ENCODE peak calls at places on chromosomes 7 and 10, in six cellular contexts. K is thoracic aorta, F is transverse colon, N is fibroblast of mammary gland, C is glutamatergic neuron, Z is fibroblast of pulmonary artery. L is an unnamed sample.

GRCh38 chr10:29470355-29470705 is 164.4 kb downstream of the SVIL start:
- DNase-seq in K (no peak), F (no peak), N (peak), C (peak), Z (no peak), L (peak)

GRCh38 chr7:42843209-42843800 is 68.6 kb downstream of the C7orf25 start:
- DNase-seq in K (no peak), F (peak), N (peak), C (peak), Z (peak), L (peak)

GRCh38 chr7:67440321-67440720 is 443.7 kb downstream of the TYW1 start:
- DNase-seq in K (no peak), F (no peak), N (no peak), C (no peak), Z (no peak), L (no peak)

GRCh38 chr7:70612811-70613210 is 519.1 kb upstream of the GALNT17 start:
- DNase-seq in K (no peak), F (no peak), N (no peak), C (no peak), Z (no peak), L (no peak)

GRCh38 chr7:30932562-30932961 is 20.9 kb downstream of the AQP1 start:
- DNase-seq in K (no peak), F (no peak), N (no peak), C (no peak), Z (no peak), L (no peak)

GRCh38 chr10:69466158-69466490 is 14.9 kb downstream of the TSPAN15 start:
- DNase-seq in K (no peak), F (no peak), N (no peak), C (no peak), Z (no peak), L (no peak)

GRCh38 chr7:157000047-157000726 is 10.3 kb downstream of the MNX1 start:
- DNase-seq in K (no peak), F (peak), N (no peak), C (no peak), Z (no peak), L (no peak)

GRCh38 chr7:87110778-87111177 is 41.5 kb upstream of the DMTF1 start:
- DNase-seq in K (no peak), F (no peak), N (peak), C (no peak), Z (peak), L (no peak)

GRCh38 chr10:51615764-51616298 is 83.6 kb downstream of the CSTF2T start:
- DNase-seq in K (no peak), F (no peak), N (no peak), C (no peak), Z (peak), L (no peak)

GRCh38 chr10:71462642-71462935 is 65.9 kb downstream of the CDH23 start:
- DNase-seq in K (no peak), F (no peak), N (no peak), C (no peak), Z (no peak), L (no peak)

GRCh38 chr10:117699436-117700075 is 157.0 kb downstream of the EMX2 start:
- DNase-seq in K (no peak), F (no peak), N (no peak), C (no peak), Z (no peak), L (no peak)

GRCh38 chr10:108721874-108722273 is 1201.4 kb downstream of the XPNPEP1 start:
- DNase-seq in K (no peak), F (no peak), N (no peak), C (no peak), Z (no peak), L (no peak)

GRCh38 chr10:110355922-110356627 is 51.4 kb upstream of the SMNDC1 start:
- DNase-seq in K (no peak), F (peak), N (no peak), C (no peak), Z (no peak), L (no peak)

GRCh38 chr10:92822964-92823363 is 25.4 kb upstream of the EXOC6 start:
- DNase-seq in K (no peak), F (no peak), N (no peak), C (no peak), Z (peak), L (no peak)

GRCh38 chr7:48042216-48042615 is 6.9 kb downstream of the C7orf57 start:
- DNase-seq in K (no peak), F (no peak), N (no peak), C (no peak), Z (peak), L (no peak)

GRCh38 chr7:68706291-68706690 is 892.0 kb upstream of the AUTS2 start:
- DNase-seq in K (no peak), F (no peak), N (peak), C (no peak), Z (peak), L (no peak)

GRCh38 chr10:78416031-78416800 is 382.6 kb downstream of the RPS24 start:
- DNase-seq in K (no peak), F (no peak), N (peak), C (no peak), Z (peak), L (no peak)

GRCh38 chr7:102304668-102305067 is 18.0 kb downstream of the SH2B2 start:
- DNase-seq in K (no peak), F (no peak), N (no peak), C (no peak), Z (no peak), L (no peak)

GRCh38 chr10:47458466-47459154 is 25.3 kb downstream of the ANXA8 start:
- DNase-seq in K (no peak), F (no peak), N (peak), C (no peak), Z (peak), L (no peak)

GRCh38 chr7:132436121-132436520 is 140.1 kb downstream of the PLXNA4 start:
- DNase-seq in K (no peak), F (no peak), N (no peak), C (no peak), Z (no peak), L (no peak)

GRCh38 chr7:50613473-50613872 is 48.3 kb upstream of the DDC start:
- DNase-seq in K (no peak), F (no peak), N (no peak), C (no peak), Z (no peak), L (no peak)

GRCh38 chr7:78279035-78279434 is 480.5 kb downstream of the PHTF2 start:
- DNase-seq in K (no peak), F (no peak), N (peak), C (no peak), Z (peak), L (no peak)

GRCh38 chr10:131729938-131730660 is 170.7 kb upstream of the PPP2R2D start:
- DNase-seq in K (no peak), F (no peak), N (no peak), C (no peak), Z (no peak), L (no peak)

GRCh38 chr10:32972929-32973328 is 14.9 kb upstream of the ITGB1 start:
- DNase-seq in K (no peak), F (no peak), N (no peak), C (no peak), Z (no peak), L (no peak)

GRCh38 chr10:75099952-75100763 is 11.3 kb upstream of the SAMD8 start:
- DNase-seq in K (peak), F (peak), N (peak), C (peak), Z (peak), L (peak)

GRCh38 chr7:25725483-25725882 is 426.5 kb upstream of the NFE2L3 start:
- DNase-seq in K (no peak), F (no peak), N (no peak), C (no peak), Z (no peak), L (no peak)

GRCh38 chr10:103504181-103504783 is 10.8 kb downstream of the NEURL1 start:
- DNase-seq in K (no peak), F (no peak), N (peak), C (no peak), Z (peak), L (peak)

GRCh38 chr7:85191383-85191782 is 4.5 kb upstream of the SEMA3D start:
- DNase-seq in K (no peak), F (no peak), N (peak), C (no peak), Z (peak), L (no peak)

GRCh38 chr10:97123713-97124112 is 62.0 kb downstream of the SLIT1 start:
- DNase-seq in K (no peak), F (no peak), N (no peak), C (no peak), Z (no peak), L (no peak)

GRCh38 chr7:149776305-149776704 is 2.9 kb upstream of the ZNF467 start:
- DNase-seq in K (no peak), F (no peak), N (no peak), C (peak), Z (peak), L (no peak)

GRCh38 chr10:75295901-75296441 is 60.2 kb upstream of the COMTD1 start:
- DNase-seq in K (no peak), F (no peak), N (no peak), C (no peak), Z (no peak), L (no peak)

GRCh38 chr10:112214335-112214941 is 30.9 kb upstream of the GPAM start:
- DNase-seq in K (no peak), F (no peak), N (peak), C (no peak), Z (no peak), L (no peak)

GRCh38 chr10:125824736-125825135 is 1.4 kb downstream of the BCCIP start:
- DNase-seq in K (no peak), F (no peak), N (peak), C (no peak), Z (peak), L (no peak)

GRCh38 chr10:61937631-61938284 is 36.3 kb downstream of the ARID5B start:
- DNase-seq in K (no peak), F (no peak), N (peak), C (no peak), Z (peak), L (no peak)

GRCh38 chr7:51901489-51901840 is 584.9 kb upstream of the COBL start:
- DNase-seq in K (no peak), F (no peak), N (no peak), C (no peak), Z (no peak), L (no peak)

GRCh38 chr7:44920119-44920518 is 34.8 kb upstream of the PURB start:
- DNase-seq in K (no peak), F (no peak), N (no peak), C (no peak), Z (no peak), L (no peak)

GRCh38 chr10:49191349-49191748 is 3.2 kb upstream of the TMEM273 start:
- DNase-seq in K (no peak), F (no peak), N (no peak), C (no peak), Z (no peak), L (no peak)

GRCh38 chr7:4707134-4707651 is 25.1 kb downstream of the FOXK1 start:
- DNase-seq in K (no peak), F (no peak), N (no peak), C (peak), Z (no peak), L (no peak)

GRCh38 chr7:151013728-151014497 is 10.4 kb downstream of the ATG9B start:
- DNase-seq in K (peak), F (peak), N (peak), C (peak), Z (peak), L (peak)
- TF ChIP-seq CTCF in K (no peak), F (no peak), N (no peak), C (no peak), Z (no peak), L (no peak)

GRCh38 chr7:107980671-107981190 is 22.2 kb downstream of the LAMB1 start:
- DNase-seq in K (no peak), F (no peak), N (no peak), C (no peak), Z (no peak), L (no peak)

GRCh38 chr7:107980171-107980570 is 22.8 kb downstream of the LAMB1 start:
- DNase-seq in K (no peak), F (no peak), N (no peak), C (no peak), Z (no peak), L (no peak)

GRCh38 chr7:107982463-107982862 is 20.5 kb downstream of the LAMB1 start:
- DNase-seq in K (no peak), F (no peak), N (no peak), C (no peak), Z (no peak), L (no peak)

GRCh38 chr7:107981466-107981865 is 21.5 kb downstream of the LAMB1 start:
- DNase-seq in K (no peak), F (no peak), N (no peak), C (no peak), Z (no peak), L (no peak)

DNA sequence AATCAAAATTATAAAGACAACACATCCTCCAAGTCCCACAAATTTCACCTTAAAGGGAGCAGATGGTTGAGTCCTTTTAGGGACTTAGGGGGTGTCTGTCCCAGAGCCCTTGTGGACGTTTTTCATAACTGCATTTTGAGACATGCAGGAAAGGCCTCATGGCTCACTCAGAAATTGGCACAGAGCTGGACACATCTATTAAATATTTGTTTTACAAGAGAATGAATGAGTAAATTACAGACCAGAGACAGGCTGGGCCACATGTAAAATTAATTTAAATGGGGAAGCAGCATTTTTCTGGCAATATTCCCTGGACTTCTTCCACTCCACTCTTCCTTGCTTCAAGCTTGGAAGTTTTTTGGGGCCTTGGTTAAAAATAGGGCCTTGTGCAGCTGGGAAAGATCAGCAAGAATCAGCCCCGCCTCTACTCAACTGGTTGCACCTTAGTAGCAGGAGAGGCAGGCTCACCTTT is 20.0 kb downstream of the LAMB1 start:
- DNase-seq in K (no peak), F (no peak), N (peak), C (no peak), Z (no peak), L (no peak)
- TF ChIP-seq CTCF in K (peak), F (peak), N (no peak), C (peak), Z (peak), L (no peak)

DNA sequence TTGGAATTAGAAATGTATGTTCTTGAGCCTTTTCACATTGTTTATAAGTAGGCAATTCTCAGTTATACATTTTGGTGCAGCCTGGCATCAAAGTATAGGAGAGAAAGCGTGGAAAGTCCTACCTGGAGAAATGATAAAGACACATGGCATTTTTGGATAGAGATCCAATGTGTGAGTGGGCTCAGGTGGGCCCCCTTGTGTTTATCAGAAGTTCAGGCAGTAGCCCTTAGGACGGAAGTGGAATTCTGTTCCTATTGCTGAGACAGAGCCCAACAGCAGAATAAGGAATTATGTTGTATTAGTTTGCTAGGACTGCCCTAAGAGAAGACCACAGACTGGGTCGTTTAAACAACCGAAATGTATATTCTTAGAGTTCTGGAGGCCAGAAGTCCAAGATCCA is 85.2 kb upstream of the AMPH start:
- DNase-seq in K (no peak), F (no peak), N (no peak), C (no peak), Z (no peak), L (no peak)
- TF ChIP-seq CTCF in K (no peak), F (no peak), N (peak), C (no peak), Z (peak), L (no peak)

DNA sequence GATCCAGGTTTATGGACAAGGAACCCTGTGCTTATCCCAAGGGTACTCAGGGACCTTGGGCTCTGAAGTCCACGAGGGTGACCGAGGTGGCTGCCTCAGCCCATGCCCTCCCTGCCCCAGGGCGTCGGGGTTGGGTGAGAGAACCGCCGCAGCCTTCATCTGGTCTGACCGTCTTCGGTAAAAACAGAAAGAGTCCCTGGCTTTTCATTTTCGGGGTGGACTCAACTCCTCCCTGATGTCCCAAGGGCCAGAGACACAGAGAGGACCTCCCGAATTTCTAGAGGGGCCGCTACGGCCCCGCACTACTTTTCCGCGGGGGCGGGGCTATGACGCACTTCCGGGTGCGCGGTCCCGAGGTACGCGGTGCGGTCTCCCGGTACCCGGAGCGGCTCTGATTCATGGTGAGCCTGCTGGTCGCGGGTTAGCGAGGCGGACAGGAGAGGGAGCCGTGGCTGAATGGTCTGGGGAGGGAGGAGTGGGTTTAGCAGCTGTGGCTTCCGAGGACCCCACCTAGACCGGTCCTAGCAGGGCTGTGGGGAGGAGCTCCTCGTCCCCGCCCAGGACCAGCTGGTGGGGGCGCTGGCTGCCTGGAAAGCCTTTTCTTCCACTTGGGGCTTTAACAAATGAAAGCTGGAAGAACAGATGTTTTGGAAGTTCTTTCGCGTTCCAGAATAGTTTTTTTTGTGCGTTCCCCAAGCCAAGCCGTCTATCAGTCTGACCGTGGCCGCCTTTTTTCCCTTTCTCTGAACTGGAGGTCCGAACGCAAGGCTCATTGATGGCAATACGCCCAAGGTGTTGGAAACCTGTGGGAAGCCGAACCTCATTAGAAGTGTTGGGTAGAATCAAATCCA is at the start of gene ZSCAN21:
- DNase-seq in K (peak), F (peak), N (peak), C (peak), Z (peak), L (peak)
- TF ChIP-seq CTCF in K (no peak), F (peak), N (no peak), C (no peak), Z (no peak), L (peak)

GRCh38 chr7:74542558-74543117 is 88.9 kb downstream of the GTF2IRD1 start:
- DNase-seq in K (no peak), F (no peak), N (no peak), C (no peak), Z (peak), L (no peak)

DNA sequence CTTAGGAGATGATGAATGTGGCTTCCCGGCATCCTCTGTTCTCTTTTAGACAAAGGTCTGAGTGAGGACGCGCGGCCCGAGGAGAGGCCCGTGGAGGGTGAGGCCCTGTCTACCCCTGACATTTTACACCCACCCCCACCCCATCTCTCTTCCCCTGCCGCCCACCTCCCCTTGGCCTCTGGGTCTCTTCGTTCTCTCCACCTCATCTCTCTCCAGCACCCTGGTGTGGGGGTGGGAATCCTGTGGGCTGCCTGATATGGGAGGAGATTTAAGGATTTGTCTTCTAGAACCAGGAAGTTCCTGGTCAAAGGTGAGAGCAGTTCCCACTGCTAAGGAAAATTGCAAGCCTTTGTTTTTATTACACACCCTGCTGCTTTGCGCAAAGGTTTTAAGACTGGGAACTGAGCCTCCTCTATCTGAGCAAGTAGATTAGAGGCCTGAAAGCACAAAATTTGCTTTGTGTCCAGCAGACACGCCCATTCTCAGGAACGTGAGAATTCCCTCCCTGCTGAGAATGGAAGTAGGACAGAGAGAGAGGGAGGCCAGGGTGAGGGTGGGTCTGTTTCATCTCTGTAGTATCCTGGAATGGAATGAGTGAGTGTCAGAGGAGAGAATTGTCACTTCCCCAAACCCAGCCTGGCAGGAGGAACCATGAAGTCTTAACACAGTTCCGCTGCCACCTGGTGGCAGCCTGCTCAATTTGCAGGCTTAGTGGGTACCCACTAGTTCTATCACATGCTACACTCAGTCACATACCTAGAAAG is 91.2 kb downstream of the GTF2IRD1 start:
- DNase-seq in K (no peak), F (peak), N (peak), C (peak), Z (peak), L (peak)
- TF ChIP-seq CTCF in K (peak), F (peak), N (peak), C (peak), Z (peak), L (peak)

DNA sequence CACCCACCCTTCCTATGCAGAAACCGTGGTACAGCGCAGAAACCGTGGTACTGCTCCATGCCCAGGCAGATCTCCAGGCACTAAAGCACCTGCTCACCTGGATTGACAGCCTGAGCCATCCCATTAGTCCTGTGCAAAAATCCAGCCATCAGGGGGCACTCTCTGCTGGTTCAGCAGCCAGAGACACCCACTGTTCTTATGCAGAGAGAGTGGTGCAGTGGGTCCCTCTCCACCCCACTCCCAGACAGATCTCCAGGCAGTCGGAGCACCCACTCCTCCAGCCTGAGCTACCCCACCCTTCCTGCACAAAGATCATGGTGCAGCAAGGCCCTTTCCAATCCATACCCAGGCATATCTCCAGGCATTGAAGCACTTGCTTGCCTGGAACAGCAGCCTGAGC is 219.8 kb downstream of the CTNNA3 start:
- DNase-seq in K (no peak), F (no peak), N (no peak), C (no peak), Z (no peak), L (peak)
- TF ChIP-seq CTCF in K (no peak), F (no peak), N (no peak), C (no peak), Z (no peak), L (no peak)

L was measured in activated CD8-positive, alpha-beta T cell treated with anti-CD3 and anti-CD28 coated beads for 36 hours.